ENCODE peak calls at places on chromosomes 3 and 15, in six cellular contexts. E, D, V, T, P and I are unnamed samples.

GRCh38 chr15:85475317-85475701 is 94.9 kb downstream of the AKAP13 start:
- DNase-seq in E (no peak), D (no peak), V (no peak), T (no peak), P (no peak), I (no peak)

GRCh38 chr3:187958432-187959003 is 195.4 kb upstream of the LPP start:
- DNase-seq in E (no peak), D (peak), V (peak), T (no peak), P (peak), I (no peak)

GRCh38 chr3:94036909-94037507 is 8.6 kb upstream of the STX19 start:
- DNase-seq in E (peak), D (no peak), V (no peak), T (no peak), P (no peak), I (no peak)

GRCh38 chr3:147129665-147130064 is 276.7 kb downstream of the ZIC4 start:
- DNase-seq in E (no peak), D (no peak), V (no peak), T (no peak), P (no peak), I (peak)

GRCh38 chr15:78065284-78065872 is 12.1 kb downstream of the TBC1D2B start:
- DNase-seq in E (peak), D (no peak), V (no peak), T (no peak), P (no peak), I (peak)

GRCh38 chr3:175198991-175199390 is 339.9 kb downstream of the NAALADL2 start:
- DNase-seq in E (no peak), D (no peak), V (no peak), T (no peak), P (no peak), I (no peak)

GRCh38 chr3:159417761-159418160 is 570.9 kb upstream of the IL12A start:
- DNase-seq in E (no peak), D (no peak), V (no peak), T (no peak), P (no peak), I (no peak)

GRCh38 chr3:111936967-111937366 is 41.9 kb upstream of the ABHD10 start:
- DNase-seq in E (no peak), D (no peak), V (no peak), T (no peak), P (no peak), I (no peak)

GRCh38 chr3:193816028-193816395 is 223.0 kb downstream of the OPA1 start:
- DNase-seq in E (no peak), D (no peak), V (no peak), T (no peak), P (no peak), I (no peak)

GRCh38 chr3:56812749-56813655 is 11.3 kb upstream of the ARHGEF3 start:
- DNase-seq in E (peak), D (no peak), V (no peak), T (no peak), P (no peak), I (no peak)

GRCh38 chr3:42032693-42033349 is 58.3 kb upstream of the TRAK1 start:
- DNase-seq in E (peak), D (no peak), V (no peak), T (peak), P (no peak), I (peak)

GRCh38 chr3:129441215-129441614 is 1.2 kb downstream of the IFT122 start:
- DNase-seq in E (no peak), D (no peak), V (no peak), T (no peak), P (no peak), I (no peak)

GRCh38 chr3:46858996-46859710 is 4.1 kb downstream of the MYL3 start:
- DNase-seq in E (no peak), D (peak), V (no peak), T (peak), P (no peak), I (peak)